ENCODE peak calls at places on chromosomes 7 and 10, in five cellular contexts. L is HEK293T; N is central memory CD4-positive, alpha-beta T cell; A is stimulated activated CD4-positive, alpha-beta T cell treated with anti-CD3 and anti-CD28 coated beads, Interleukin-12 subunit alpha, Interleukin-12 subunit beta, amount 100 ng/mL, for 48 hours; H is RWPE2. I is an unnamed sample.

GRCh38 chr7:338295-339061 is 48.5 kb downstream of the FOXL3 start:
- DNase-seq in A (no peak), L (no peak), H (peak; percentile 51), N (no peak), I (peak; percentile 23)

GRCh38 chr10:75600833-75601232 is 169.4 kb downstream of the LRMDA start:
- DNase-seq in A (no peak), L (no peak), N (no peak), H (no peak), I (no peak)

GRCh38 chr7:47389171-47389922 is 192.6 kb downstream of the TNS3 start:
- DNase-seq in H (no peak), A (no peak), L (no peak), N (no peak), I (no peak)

GRCh38 chr10:60663850-60664249 is 114.4 kb upstream of the CDK1 start:
- DNase-seq in L (no peak), N (no peak), H (no peak), A (no peak), I (no peak)

GRCh38 chr10:131730771-131731497 is 169.9 kb upstream of the PPP2R2D start:
- DNase-seq in L (no peak), N (no peak), A (no peak), H (no peak), I (no peak)

GRCh38 chr7:5694221-5694754 is 87.2 kb downstream of the RNF216 start:
- DNase-seq in L (no peak), A (no peak), H (no peak), N (no peak), I (no peak)

GRCh38 chr10:102324061-102324460 is 71.4 kb upstream of the NFKB2 start:
- DNase-seq in A (no peak), N (no peak), H (no peak), L (no peak), I (no peak)

GRCh38 chr10:91010952-91011351 is 90.1 kb upstream of the ANKRD1 start:
- DNase-seq in A (no peak), H (no peak), L (no peak), N (no peak), I (no peak)

GRCh38 chr10:3140280-3140679 is 32.3 kb downstream of the PITRM1 start:
- DNase-seq in N (no peak), L (no peak), H (no peak), A (no peak), I (no peak)

GRCh38 chr10:118209215-118209614 is 132.9 kb downstream of the FAM204A start:
- DNase-seq in A (no peak), H (no peak), N (no peak), L (no peak), I (no peak)

I was measured in left ventricle myocardium superior.